ENCODE peak calls at places on chromosomes 4 and X, in four cellular contexts. U is astrocyte, I is HCT116, C is neural progenitor cell. Z is an unnamed sample.

GRCh38 chr4:8419222-8420041 is 21.1 kb downstream of the ACOX3 start:
- DNase-seq in C (no peak), U (peak), I (no peak), Z (peak)

GRCh38 chr4:17232575-17233253 is 279.2 kb downstream of the QDPR start:
- DNase-seq in I (peak), U (peak), C (no peak), Z (peak)

GRCh38 chr4:157076578-157076947 is 613 bp downstream of the GLRB start:
- DNase-seq in I (no peak), C (peak), U (no peak), Z (no peak)

GRCh38 chr4:184694412-184694956 is 39.4 kb downstream of the CENPU start:
- DNase-seq in C (no peak), U (no peak), I (no peak), Z (no peak)

GRCh38 chrX:15973299-15973698 is 118.7 kb upstream of the AP1S2 start:
- DNase-seq in C (peak), I (peak), U (peak), Z (peak)

GRCh38 chrX:36916941-36917340 is 91.2 kb upstream of the FAM47C start:
- DNase-seq in U (no peak), C (no peak), I (no peak), Z (no peak)

GRCh38 chrX:68995780-68996551 is 167.1 kb downstream of the EFNB1 start:
- DNase-seq in U (peak), C (no peak), I (no peak), Z (no peak)

GRCh38 chrX:71910526-71911022 is at the start of gene NHSL2:
- DNase-seq in I (no peak), U (peak), C (peak), Z (peak)

GRCh38 chr4:53116959-53117358 is 248.9 kb downstream of the SCFD2 start:
- DNase-seq in I (no peak), U (peak), C (no peak), Z (peak)

GRCh38 chr4:338759-339097 is 1.1 kb downstream of the ZNF141 start:
- DNase-seq in C (peak), I (no peak), U (no peak), Z (no peak)

GRCh38 chr4:89837385-89837995 is 529 bp upstream of the SNCA start:
- DNase-seq in U (peak), I (no peak), C (peak), Z (peak)

GRCh38 chr4:89069481-89069880 is 12.5 kb upstream of the FAM13A start:
- DNase-seq in C (no peak), U (no peak), I (no peak), Z (no peak)

GRCh38 chr4:121555315-121556107 is 141.3 kb downstream of the ANXA5 start:
- DNase-seq in C (no peak), U (no peak), I (no peak), Z (peak)

GRCh38 chr4:143247866-143248265 is 63.1 kb downstream of the USP38 start:
- DNase-seq in U (no peak), I (no peak), C (no peak), Z (no peak)

GRCh38 chr4:98226396-98226795 is 34.8 kb upstream of the RAP1GDS1 start:
- DNase-seq in I (no peak), C (no peak), U (no peak), Z (no peak)

GRCh38 chr4:136562842-136563241 is 969.5 kb downstream of the PCDH18 start:
- DNase-seq in C (no peak), U (peak), I (no peak), Z (peak)

GRCh38 chr4:139301143-139301820 is at the start of gene NAA15:
- DNase-seq in U (peak), C (peak), I (peak), Z (peak)

GRCh38 chrX:22800360-22800759 is 199.4 kb upstream of the DDX53 start:
- DNase-seq in I (no peak), U (peak), C (no peak), Z (peak)

GRCh38 chr4:138405934-138406567 is 163.9 kb upstream of the SLC7A11 start:
- DNase-seq in U (peak), I (no peak), C (no peak), Z (peak)

GRCh38 chr4:138390286-138390685 is 148.1 kb upstream of the SLC7A11 start:
- DNase-seq in C (no peak), I (no peak), U (peak), Z (peak)

GRCh38 chr4:165709973-165710526 is 163.0 kb upstream of the TLL1 start:
- DNase-seq in U (no peak), C (no peak), I (no peak), Z (no peak)

DNA sequence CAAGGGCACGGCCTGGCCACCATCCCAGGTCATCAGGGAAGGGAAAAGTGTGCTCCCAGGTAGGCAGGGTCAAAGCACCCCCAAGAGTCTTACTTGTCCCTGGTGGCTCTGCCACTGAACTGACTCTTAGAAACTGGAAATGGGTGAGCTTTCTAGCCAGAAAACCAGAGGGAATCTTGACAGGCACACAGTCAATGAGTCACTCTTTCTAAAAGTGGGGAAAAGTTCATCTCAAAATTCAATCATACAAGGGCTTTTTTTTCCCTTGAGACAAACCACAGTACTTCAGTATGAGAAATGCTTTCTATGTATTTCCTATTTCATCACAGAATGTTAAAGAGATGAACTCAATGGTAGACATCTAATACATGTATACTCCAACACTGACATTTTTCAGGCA is 12.5 kb downstream of the HPF1 start:
- DNase-seq in C (no peak), I (no peak), U (peak), Z (peak)
- H3K4me3 ChIP-seq in C (no peak), I (no peak), U (no peak), Z (no peak)

DNA sequence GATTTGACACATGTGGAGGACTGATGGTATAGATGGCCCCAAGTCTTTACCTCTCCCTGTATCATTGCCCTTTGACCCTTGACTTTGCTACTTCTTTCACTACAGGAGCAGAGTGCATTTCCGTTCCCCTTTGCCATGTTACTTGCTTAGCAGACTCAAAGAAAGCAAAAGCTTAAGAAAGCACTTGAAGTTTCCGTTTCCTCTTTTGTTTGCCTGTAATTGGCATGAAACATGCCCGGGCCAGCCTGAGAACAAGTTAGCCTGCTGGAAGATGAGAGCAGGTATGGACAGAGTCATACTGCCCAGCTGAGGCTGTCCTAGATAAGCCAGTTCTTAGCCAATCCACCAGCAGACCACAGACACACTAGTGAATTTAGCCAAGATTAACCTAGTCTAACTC is 206.0 kb downstream of the BCOR start:
- DNase-seq in U (no peak), C (no peak), I (no peak), Z (no peak)
- H3K4me2 ChIP-seq in U (no peak), C (no peak), I (no peak), Z (no peak)

GRCh38 chrX:40173662-40174593 is 76.2 kb upstream of the BCOR start:
- DNase-seq in I (peak), U (no peak), C (peak), Z (peak)
- TF ChIP-seq EZH2 in I (no peak), U (no peak), C (peak), Z (no peak)

DNA sequence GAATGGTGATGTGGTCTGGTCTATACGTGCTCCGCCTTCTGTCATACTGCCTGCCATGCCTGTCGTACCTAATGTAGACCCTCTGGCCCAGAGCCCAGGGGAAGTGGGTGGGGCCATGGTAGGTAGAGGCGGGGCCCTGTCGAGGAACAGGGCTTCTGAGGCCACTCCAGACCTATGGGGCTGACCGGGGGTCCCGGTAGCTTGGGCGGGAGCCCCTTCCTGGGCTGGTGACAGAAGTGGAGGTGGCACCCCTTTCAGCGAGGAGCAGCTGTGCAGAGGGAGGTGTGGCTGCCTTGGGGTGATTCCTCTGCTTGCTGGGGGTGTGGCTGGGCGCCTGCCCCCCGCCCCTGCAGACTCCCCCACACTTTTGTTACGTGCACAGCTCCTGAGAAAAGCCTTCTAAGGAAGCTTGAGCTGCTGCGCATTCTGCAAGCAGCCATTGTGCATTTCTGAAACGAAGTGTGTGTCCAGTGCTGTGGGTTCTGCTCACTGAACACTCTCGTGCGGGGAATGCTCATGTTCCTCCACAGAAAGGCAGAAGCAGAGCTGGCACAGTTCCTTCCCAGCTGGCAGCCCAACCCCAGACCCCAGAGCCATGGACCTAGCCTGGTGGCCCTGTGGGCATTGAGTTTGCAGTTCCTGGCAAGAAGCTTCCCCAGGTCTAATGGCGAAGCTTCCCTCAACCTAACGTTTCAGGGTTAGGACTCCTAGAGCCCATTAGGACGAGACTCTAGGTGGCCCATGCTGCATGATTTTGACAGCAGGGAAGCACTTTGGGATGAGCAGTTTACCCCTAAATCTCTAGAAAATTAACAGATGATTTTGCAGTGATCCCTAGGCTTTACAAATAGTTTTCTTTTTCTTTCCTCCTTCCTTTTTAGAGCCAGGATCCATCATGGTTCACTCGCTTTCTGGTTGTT is 72.7 kb upstream of the HGFAC start:
- DNase-seq in U (no peak), I (no peak), C (peak), Z (no peak)
- H3K4me3 ChIP-seq in U (peak), I (no peak), C (peak), Z (peak)

DNA sequence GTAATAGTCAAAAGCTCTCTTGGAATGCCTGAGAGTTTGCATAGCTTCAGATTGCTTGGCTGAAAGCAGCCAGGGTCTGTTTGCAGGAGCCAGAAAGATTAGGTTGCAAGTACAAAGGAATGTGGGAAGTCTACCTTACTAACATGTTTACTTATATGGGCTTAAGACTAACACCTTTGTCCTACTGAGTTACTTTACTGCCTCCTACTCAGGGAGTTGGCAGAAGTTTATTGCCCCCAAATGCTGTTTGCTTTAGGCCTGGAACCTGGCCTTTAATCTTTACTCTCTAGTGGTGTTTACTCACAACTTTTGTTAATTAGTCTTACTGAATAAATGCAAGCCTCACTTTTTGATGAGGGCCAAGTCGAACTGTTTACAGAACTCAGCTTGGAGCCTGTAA is 219.4 kb upstream of the ZC4H2 start:
- DNase-seq in C (no peak), U (no peak), I (no peak), Z (no peak)
- H3K4me2 ChIP-seq in C (peak), U (no peak), I (no peak), Z (no peak)

DNA sequence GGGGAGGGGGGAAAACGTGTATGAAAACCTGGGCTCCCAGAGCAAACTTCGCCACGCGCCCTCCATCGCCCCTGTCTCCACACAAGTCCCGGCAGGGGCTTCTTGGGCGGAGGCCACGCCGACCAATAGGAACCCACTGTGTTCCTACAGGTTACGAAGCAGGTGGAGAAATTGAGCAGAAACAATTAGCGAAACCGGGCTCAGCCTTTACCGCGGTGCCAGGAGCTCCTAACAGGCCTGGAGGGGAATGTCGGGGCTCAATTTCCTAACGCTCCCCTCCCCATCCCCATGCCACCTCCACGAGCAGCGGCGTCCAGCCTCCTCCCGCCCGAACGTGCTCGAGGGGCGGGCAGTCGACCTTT is 582 bp upstream of the KIT start:
- DNase-seq in I (no peak), C (peak), U (no peak), Z (no peak)
- TF ChIP-seq EZH2 in I (no peak), C (no peak), U (no peak), Z (no peak)

DNA sequence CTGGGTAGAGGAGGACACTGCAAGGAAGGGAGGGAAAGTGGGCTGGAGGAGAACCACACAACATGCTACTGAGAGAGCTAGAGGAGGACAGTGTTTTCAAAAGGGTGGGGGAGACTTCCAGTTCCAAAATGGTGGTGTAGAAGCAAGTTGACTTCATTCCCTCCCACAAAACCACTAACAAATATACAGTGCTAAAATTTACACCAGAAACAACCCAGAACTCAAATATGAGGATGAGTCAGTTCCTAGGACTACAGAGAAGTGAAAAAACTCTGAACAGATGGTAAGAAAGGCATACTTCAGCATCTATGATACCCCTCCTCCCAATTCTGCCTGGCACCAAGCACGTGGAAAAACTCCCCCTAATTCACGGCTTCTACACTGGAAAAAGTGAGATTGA is 9.8 kb downstream of the AADAT start:
- DNase-seq in I (no peak), U (peak), C (no peak), Z (no peak)
- H3K4me3 ChIP-seq in I (no peak), U (no peak), C (no peak), Z (no peak)

GRCh38 chr4:126702747-126703146 is 930.0 kb upstream of the INTU start:
- DNase-seq in C (no peak), I (no peak), U (no peak), Z (no peak)

GRCh38 chr4:126701756-126702155 is 931.0 kb upstream of the INTU start:
- DNase-seq in C (no peak), U (peak), I (no peak), Z (peak)

GRCh38 chr4:126698224-126698623 is 934.5 kb upstream of the INTU start:
- DNase-seq in C (no peak), I (no peak), U (no peak), Z (no peak)

GRCh38 chr4:126691797-126692196 is 941.0 kb upstream of the INTU start:
- DNase-seq in C (no peak), I (no peak), U (no peak), Z (no peak)

GRCh38 chr4:126697748-126698147 is 935.0 kb upstream of the INTU start:
- DNase-seq in U (peak), C (no peak), I (no peak), Z (peak)
- H3K4me2 ChIP-seq in U (no peak), C (no peak), I (no peak), Z (peak)